ENCODE peak calls at places on chromosomes 6 and 20, in four cellular contexts. Q, O, W and A are unnamed samples.

GRCh38 chr20:51767018-51767866 is 948 bp downstream of the ATP9A start:
- DNase-seq in Q (peak), O (no peak), W (peak), A (peak)

GRCh38 chr20:22525821-22526220 is 58.6 kb downstream of the FOXA2 start:
- DNase-seq in Q (no peak), O (no peak), W (no peak), A (no peak)

GRCh38 chr20:45452238-45452637 is 17.3 kb upstream of the WFDC2 start:
- DNase-seq in O (no peak), Q (no peak), W (no peak), A (no peak)

GRCh38 chr20:17403496-17403895 is 127.7 kb downstream of the BFSP1 start:
- DNase-seq in Q (no peak), O (no peak), W (no peak), A (no peak)

GRCh38 chr20:58099291-58099915 is 129.1 kb downstream of the ANKRD60 start:
- DNase-seq in Q (no peak), O (no peak), W (no peak), A (no peak)

GRCh38 chr6:6723316-6723715 is 134.8 kb downstream of the LY86 start:
- DNase-seq in Q (no peak), W (no peak), O (no peak), A (no peak)

GRCh38 chr20:31691646-31692275 is 30.9 kb downstream of the BCL2L1 start:
- DNase-seq in Q (peak), W (peak), O (no peak), A (no peak)

GRCh38 chr6:63636516-63636968 is 940 bp downstream of the PHF3 start:
- DNase-seq in W (peak), Q (peak), O (no peak), A (peak)

GRCh38 chr20:32481311-32482103 is 103.6 kb downstream of the NOL4L start:
- DNase-seq in W (no peak), O (no peak), Q (no peak), A (no peak)

GRCh38 chr6:64013061-64013410 is 377.4 kb downstream of the PHF3 start:
- DNase-seq in O (no peak), W (no peak), Q (no peak), A (no peak)

GRCh38 chr6:42402184-42402583 is 49.5 kb downstream of the TRERF1 start:
- DNase-seq in Q (no peak), O (no peak), W (no peak), A (no peak)

GRCh38 chr20:46057856-46058655 is 29.0 kb downstream of the SLC12A5 start:
- DNase-seq in Q (no peak), W (peak), O (no peak), A (no peak)

GRCh38 chr20:36493013-36493800 is 48.1 kb upstream of the MYL9 start:
- DNase-seq in Q (peak), O (no peak), W (no peak), A (no peak)

GRCh38 chr6:28081486-28081751 is 1.1 kb downstream of the ZNF165 start:
- DNase-seq in O (no peak), W (no peak), Q (peak), A (peak)

GRCh38 chr6:99613398-99613704 is 6.7 kb downstream of the PRDM13 start:
- DNase-seq in O (no peak), Q (peak), W (peak), A (no peak)

GRCh38 chr6:10144772-10145171 is 270.1 kb downstream of the TFAP2A start:
- DNase-seq in O (no peak), W (no peak), Q (no peak), A (no peak)

GRCh38 chr6:36800223-36801095 is 38.8 kb downstream of the CPNE5 start:
- DNase-seq in W (peak), O (no peak), Q (no peak), A (no peak)

GRCh38 chr20:2123720-2124119 is 22.1 kb downstream of the STK35 start:
- DNase-seq in Q (no peak), W (no peak), O (no peak), A (no peak)

GRCh38 chr6:636488-636887 is 20.4 kb downstream of the HUS1B start:
- DNase-seq in W (no peak), O (no peak), Q (no peak), A (no peak)

GRCh38 chr6:112382778-112383177 is 35.6 kb downstream of the RFPL4B start:
- DNase-seq in Q (no peak), W (no peak), O (no peak), A (no peak)

GRCh38 chr6:44263357-44264100 is 1.8 kb downstream of the NFKBIE start:
- DNase-seq in W (no peak), O (no peak), Q (peak), A (no peak)

GRCh38 chr20:37902504-37903313 is at the start of gene VSTM2L:
- DNase-seq in O (no peak), Q (no peak), W (peak), A (no peak)

GRCh38 chr20:271528-271927 is 14.0 kb downstream of the DEFB132 start:
- DNase-seq in O (no peak), W (no peak), Q (no peak), A (no peak)

GRCh38 chr20:603116-603640 is 6.9 kb downstream of the TCF15 start:
- DNase-seq in W (no peak), O (no peak), Q (no peak), A (no peak)

GRCh38 chr6:109894181-109894580 is 83.9 kb upstream of the GPR6 start:
- DNase-seq in O (no peak), W (no peak), Q (peak), A (no peak)

GRCh38 chr6:27617046-27617687 is 144.3 kb upstream of the ZNF184 start:
- DNase-seq in W (peak), Q (no peak), O (no peak), A (no peak)

GRCh38 chr6:80001337-80001736 is 3.1 kb upstream of the TTK start:
- DNase-seq in Q (no peak), O (no peak), W (no peak), A (no peak)

GRCh38 chr6:5986847-5987246 is 19.9 kb downstream of the NRN1 start:
- DNase-seq in W (no peak), O (no peak), Q (no peak), A (no peak)

GRCh38 chr6:81938014-81938761 is 185.7 kb upstream of the TENT5A start:
- DNase-seq in W (peak), Q (no peak), O (no peak), A (no peak)

GRCh38 chr6:68572975-68573374 is 62.1 kb upstream of the ADGRB3 start:
- DNase-seq in O (no peak), Q (no peak), W (no peak), A (no peak)

GRCh38 chr6:68572525-68572924 is 62.6 kb upstream of the ADGRB3 start:
- DNase-seq in O (no peak), Q (peak), W (peak), A (no peak)

GRCh38 chr6:68575765-68576439 is 59.2 kb upstream of the ADGRB3 start:
- DNase-seq in W (peak), O (no peak), Q (no peak), A (no peak)
- H3K4me3 ChIP-seq in W (no peak), O (no peak), Q (no peak), A (no peak)

GRCh38 chr6:124888581-124889371 is 73.5 kb upstream of the RNF217 start:
- DNase-seq in O (no peak), Q (no peak), W (peak), A (no peak)
- H3K4me3 ChIP-seq in O (no peak), Q (no peak), W (peak), A (no peak)

GRCh38 chr20:47493175-47493953 is 8.3 kb upstream of the NCOA3 start:
- DNase-seq in Q (peak), W (peak), O (no peak), A (peak)
- H3K4me3 ChIP-seq in Q (peak), W (no peak), O (no peak), A (no peak)

GRCh38 chr6:24910850-24911712 is 24.7 kb downstream of the RIPOR2 start:
- DNase-seq in Q (peak), O (no peak), W (peak), A (peak)
- H3K4me3 ChIP-seq in Q (peak), O (peak), W (peak), A (peak)

GRCh38 chr6:31180500-31180899 is 10.0 kb upstream of the POU5F1 start:
- DNase-seq in W (no peak), O (no peak), Q (peak), A (peak)
- H3K4me3 ChIP-seq in W (no peak), O (peak), Q (peak), A (peak)